ENCODE peak calls at places on chromosome 6, in five cellular contexts. Y is stomach, V is astrocyte of the spinal cord, S is cardiac fibroblast, X is ovary. M is an unnamed sample.

GRCh38 chr6:157428418-157429202 is 47.6 kb downstream of the ZDHHC14 start:
- DNase-seq in Y (no peak), V (no peak), S (no peak), X (no peak), M (no peak)

GRCh38 chr6:169096326-169096882 is 157.2 kb downstream of the THBS2 start:
- DNase-seq in Y (no peak), X (no peak), V (no peak), S (no peak), M (no peak)

GRCh38 chr6:43391448-43392031 is 22.1 kb upstream of the ZNF318 start:
- DNase-seq in V (no peak), X (no peak), S (no peak), Y (no peak), M (no peak)

GRCh38 chr6:159163901-159164370 is 5.3 kb upstream of the FNDC1 start:
- DNase-seq in S (peak), X (no peak), Y (no peak), V (peak), M (peak)

GRCh38 chr6:5497896-5498578 is 236.7 kb downstream of the FARS2 start:
- DNase-seq in S (peak), V (peak), X (no peak), Y (no peak), M (peak)

GRCh38 chr6:6987749-6988148 is 120.0 kb upstream of the RREB1 start:
- DNase-seq in S (no peak), X (no peak), V (no peak), Y (no peak), M (no peak)

GRCh38 chr6:47419621-47420020 is 58.0 kb upstream of the CD2AP start:
- DNase-seq in X (no peak), S (no peak), Y (no peak), V (peak), M (no peak)

GRCh38 chr6:143613749-143614148 is 64.0 kb upstream of the PHACTR2 start:
- DNase-seq in X (no peak), V (no peak), Y (no peak), S (no peak), M (no peak)

GRCh38 chr6:145199961-145200360 is 535.4 kb downstream of the EPM2A start:
- DNase-seq in X (no peak), V (peak), S (no peak), Y (no peak), M (peak)

GRCh38 chr6:169169941-169170582 is 83.6 kb downstream of the THBS2 start:
- DNase-seq in Y (no peak), S (no peak), X (no peak), V (no peak), M (no peak)

GRCh38 chr6:37654727-37655500 is 42.8 kb downstream of the MDGA1 start:
- DNase-seq in Y (no peak), X (no peak), V (no peak), S (no peak), M (no peak)

GRCh38 chr6:23174781-23175361 is 605.5 kb downstream of the HDGFL1 start:
- DNase-seq in Y (no peak), V (peak), S (peak), X (no peak), M (peak)

GRCh38 chr6:26234421-26235239 is 130.4 kb upstream of the BTN3A2 start:
- DNase-seq in Y (peak), V (peak), S (peak), X (no peak), M (peak)

GRCh38 chr6:157434349-157435016 is 53.5 kb downstream of the ZDHHC14 start:
- DNase-seq in Y (no peak), S (no peak), V (no peak), X (peak), M (no peak)

GRCh38 chr6:121806116-121806515 is 370.7 kb downstream of the GJA1 start:
- DNase-seq in V (no peak), Y (no peak), X (no peak), S (no peak), M (no peak)

GRCh38 chr6:121816361-121816760 is 380.9 kb downstream of the GJA1 start:
- DNase-seq in X (no peak), V (no peak), Y (no peak), S (peak), M (no peak)

GRCh38 chr6:121809211-121809610 is 373.8 kb downstream of the GJA1 start:
- DNase-seq in X (no peak), V (no peak), Y (no peak), S (peak), M (no peak)

GRCh38 chr6:121810346-121811032 is 375.0 kb downstream of the GJA1 start:
- DNase-seq in S (no peak), V (no peak), Y (no peak), X (no peak), M (no peak)

DNA sequence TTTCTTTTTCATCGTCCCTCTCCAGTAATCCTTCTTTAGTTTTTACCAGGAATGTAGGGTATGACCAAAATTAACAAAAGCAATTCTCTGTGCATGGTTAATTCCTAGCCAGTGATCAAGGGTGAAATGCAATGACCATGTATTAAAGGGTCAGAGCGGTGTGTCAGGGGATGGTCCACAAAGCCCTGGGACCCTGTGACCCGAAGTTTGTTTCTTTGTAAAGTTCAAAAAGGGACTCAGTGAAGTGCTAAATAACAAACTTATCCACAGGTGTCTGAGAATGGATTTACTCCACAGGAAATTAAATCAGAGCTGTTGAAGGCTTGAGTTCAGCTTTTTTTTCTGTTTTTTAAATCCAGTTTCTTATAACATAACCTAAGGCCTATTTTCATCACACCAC is 375.7 kb downstream of the GJA1 start:
- DNase-seq in S (no peak), Y (no peak), X (no peak), V (no peak), M (no peak)
- H3K4me3 ChIP-seq in S (no peak), Y (no peak), X (no peak), V (no peak), M (no peak)

DNA sequence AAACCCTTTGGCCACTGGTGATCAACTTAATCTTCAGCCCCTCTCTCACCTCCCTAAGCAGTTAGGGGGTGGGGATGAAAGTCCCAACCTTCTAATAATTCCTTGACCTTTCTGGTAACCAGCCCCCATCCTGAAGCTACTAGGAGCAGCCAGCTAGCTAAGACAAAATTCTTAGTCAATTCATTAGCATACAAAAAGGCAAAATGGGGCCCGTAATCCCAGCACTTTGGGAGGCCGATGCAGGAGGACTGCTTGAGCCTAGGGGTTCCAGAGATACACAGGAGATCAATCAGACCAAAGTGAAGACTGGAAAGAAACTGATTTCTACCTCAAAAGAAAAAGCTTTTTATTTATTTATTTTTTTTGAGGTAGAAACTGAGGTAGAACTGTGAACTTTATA is 1.8 kb downstream of the ASCC3 start:
- DNase-seq in X (no peak), Y (no peak), S (no peak), V (no peak), M (no peak)
- H3K4me3 ChIP-seq in X (no peak), Y (no peak), S (peak), V (no peak), M (no peak)

DNA sequence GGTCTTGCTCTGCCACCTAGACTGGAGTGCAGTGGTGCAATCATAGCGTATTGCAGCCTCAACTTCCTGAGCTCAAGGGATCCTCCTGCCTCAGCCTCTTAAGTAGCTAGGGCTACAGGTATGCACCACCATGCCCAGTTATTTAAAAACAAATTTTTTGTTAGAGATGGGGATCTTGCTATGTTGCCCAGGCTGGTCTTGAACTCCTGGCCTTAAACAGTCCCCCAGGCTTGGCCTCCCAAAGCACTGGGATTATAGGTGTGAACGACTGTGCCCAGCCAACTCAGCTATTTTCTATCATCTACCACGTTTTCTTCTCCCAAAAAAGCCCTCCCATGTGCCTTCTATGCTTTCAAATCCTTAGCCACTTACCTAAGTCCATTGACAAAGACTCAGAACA is 243.7 kb upstream of the SOX4 start:
- DNase-seq in S (no peak), V (no peak), X (no peak), Y (no peak), M (no peak)
- H3K4me3 ChIP-seq in S (no peak), V (no peak), X (no peak), Y (no peak), M (no peak)

GRCh38 chr6:17741507-17741906 is 34.8 kb upstream of the NUP153 start:
- DNase-seq in S (no peak), V (no peak), Y (no peak), X (no peak), M (no peak)
- H3K4me3 ChIP-seq in S (no peak), V (no peak), Y (no peak), X (no peak), M (no peak)

DNA sequence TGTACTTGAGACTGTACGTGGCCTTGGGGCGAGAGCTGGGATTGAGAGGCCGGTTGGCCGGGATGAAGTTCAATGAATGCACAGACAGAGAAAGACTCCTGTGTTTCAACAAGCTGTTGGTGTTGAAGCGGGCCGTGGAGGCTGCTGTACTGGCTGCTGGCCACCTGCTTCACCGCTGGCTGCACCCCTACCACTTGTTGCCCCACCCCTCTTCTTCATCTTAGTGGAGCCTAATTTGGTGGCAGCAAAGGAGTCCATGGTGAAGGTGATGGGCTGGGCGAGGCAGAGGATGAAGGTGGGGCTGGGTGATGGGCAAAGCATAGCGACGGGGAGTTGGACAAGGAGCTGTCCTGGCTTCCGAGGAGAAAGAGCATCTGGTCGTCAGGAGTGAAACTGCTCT is 7.2 kb upstream of the ZSCAN9 start:
- DNase-seq in S (no peak), X (no peak), Y (no peak), V (no peak), M (no peak)
- H3K4me3 ChIP-seq in S (no peak), X (no peak), Y (peak), V (no peak), M (no peak)

GRCh38 chr6:1616556-1617463 is 7.1 kb downstream of the FOXC1 start:
- DNase-seq in S (no peak), Y (no peak), V (no peak), X (no peak), M (no peak)
- H3K4me3 ChIP-seq in S (no peak), Y (no peak), V (peak), X (no peak), M (no peak)